ENCODE peak calls at places on chromosomes 13 and 19, in ten cellular contexts. One of them, this sample, is unnamed.

GRCh38 chr13:42539670-42540069 is 34.3 kb upstream of the TNFSF11 start:
- DNase-seq in NCI-H2081 treated with DMSO at 0.1 percent for 48 hours: no peak
- DNase-seq in fibroblast of mammary gland: peak
- DNase-seq in IMR-90: no peak
- DNase-seq in BJ: no peak
- DNase-seq in kidney tubule cell: peak
- DNase-seq in MM.1S: no peak
- DNase-seq in NAMALWA: no peak
- DNase-seq in adrenal gland: no peak
- DNase-seq in SHP77 treated with DMSO at 0.1 percent for 48 hours: no peak
- DNase-seq in this sample: no peak

GRCh38 chr19:8640402-8641004 is 10.1 kb downstream of the NFILZ start:
- DNase-seq in IMR-90: no peak
- DNase-seq in NCI-H2081 treated with DMSO at 0.1 percent for 48 hours: no peak
- DNase-seq in MM.1S: no peak
- DNase-seq in SHP77 treated with DMSO at 0.1 percent for 48 hours: no peak
- DNase-seq in NAMALWA: no peak
- DNase-seq in fibroblast of mammary gland: no peak
- DNase-seq in BJ: no peak
- DNase-seq in adrenal gland: peak
- DNase-seq in kidney tubule cell: no peak
- DNase-seq in this sample: no peak

GRCh38 chr13:27878274-27878673 is 41.5 kb upstream of the PDX1 start:
- DNase-seq in fibroblast of mammary gland: no peak
- DNase-seq in BJ: no peak
- DNase-seq in kidney tubule cell: no peak
- DNase-seq in NCI-H2081 treated with DMSO at 0.1 percent for 48 hours: no peak
- DNase-seq in IMR-90: no peak
- DNase-seq in adrenal gland: no peak
- DNase-seq in MM.1S: no peak
- DNase-seq in SHP77 treated with DMSO at 0.1 percent for 48 hours: no peak
- DNase-seq in NAMALWA: no peak
- DNase-seq in this sample: no peak

GRCh38 chr13:99385940-99386339 is 78.7 kb upstream of the GPR183 start:
- DNase-seq in fibroblast of mammary gland: no peak
- DNase-seq in IMR-90: no peak
- DNase-seq in SHP77 treated with DMSO at 0.1 percent for 48 hours: no peak
- DNase-seq in MM.1S: no peak
- DNase-seq in kidney tubule cell: no peak
- DNase-seq in NCI-H2081 treated with DMSO at 0.1 percent for 48 hours: no peak
- DNase-seq in adrenal gland: no peak
- DNase-seq in BJ: no peak
- DNase-seq in NAMALWA: no peak
- DNase-seq in this sample: no peak

GRCh38 chr13:110629735-110630134 is 14.4 kb downstream of the NAXD start:
- DNase-seq in adrenal gland: no peak
- DNase-seq in NAMALWA: no peak
- DNase-seq in NCI-H2081 treated with DMSO at 0.1 percent for 48 hours: no peak
- DNase-seq in SHP77 treated with DMSO at 0.1 percent for 48 hours: no peak
- DNase-seq in IMR-90: no peak
- DNase-seq in BJ: no peak
- DNase-seq in MM.1S: no peak
- DNase-seq in kidney tubule cell: no peak
- DNase-seq in fibroblast of mammary gland: peak
- DNase-seq in this sample: no peak

GRCh38 chr13:72151241-72151640 is 284.2 kb upstream of the DACH1 start:
- DNase-seq in IMR-90: no peak
- DNase-seq in MM.1S: no peak
- DNase-seq in NAMALWA: no peak
- DNase-seq in SHP77 treated with DMSO at 0.1 percent for 48 hours: no peak
- DNase-seq in NCI-H2081 treated with DMSO at 0.1 percent for 48 hours: no peak
- DNase-seq in kidney tubule cell: no peak
- DNase-seq in fibroblast of mammary gland: no peak
- DNase-seq in BJ: peak
- DNase-seq in adrenal gland: no peak
- DNase-seq in this sample: peak

GRCh38 chr19:2636897-2637683 is 65.4 kb downstream of the GNG7 start:
- DNase-seq in adrenal gland: peak
- DNase-seq in BJ: no peak
- DNase-seq in NCI-H2081 treated with DMSO at 0.1 percent for 48 hours: no peak
- DNase-seq in MM.1S: peak
- DNase-seq in IMR-90: peak
- DNase-seq in NAMALWA: peak
- DNase-seq in kidney tubule cell: peak
- DNase-seq in SHP77 treated with DMSO at 0.1 percent for 48 hours: no peak
- DNase-seq in fibroblast of mammary gland: peak
- DNase-seq in this sample: no peak

GRCh38 chr19:8075158-8076086 is 22.9 kb downstream of the CCL25 start:
- DNase-seq in IMR-90: no peak
- DNase-seq in NCI-H2081 treated with DMSO at 0.1 percent for 48 hours: no peak
- DNase-seq in MM.1S: no peak
- DNase-seq in kidney tubule cell: no peak
- DNase-seq in fibroblast of mammary gland: no peak
- DNase-seq in BJ: no peak
- DNase-seq in SHP77 treated with DMSO at 0.1 percent for 48 hours: no peak
- DNase-seq in adrenal gland: no peak
- DNase-seq in NAMALWA: no peak
- DNase-seq in this sample: no peak

GRCh38 chr19:7619671-7620441 is 9.5 kb downstream of the XAB2 start:
- DNase-seq in IMR-90: no peak
- DNase-seq in adrenal gland: no peak
- DNase-seq in kidney tubule cell: no peak
- DNase-seq in MM.1S: no peak
- DNase-seq in NCI-H2081 treated with DMSO at 0.1 percent for 48 hours: no peak
- DNase-seq in BJ: no peak
- DNase-seq in fibroblast of mammary gland: no peak
- DNase-seq in SHP77 treated with DMSO at 0.1 percent for 48 hours: no peak
- DNase-seq in NAMALWA: no peak
- DNase-seq in this sample: no peak

GRCh38 chr13:35164324-35164932 is 222.4 kb downstream of the NBEA start:
- DNase-seq in adrenal gland: no peak
- DNase-seq in kidney tubule cell: peak
- DNase-seq in MM.1S: peak
- DNase-seq in fibroblast of mammary gland: peak
- DNase-seq in NAMALWA: peak
- DNase-seq in NCI-H2081 treated with DMSO at 0.1 percent for 48 hours: peak
- DNase-seq in SHP77 treated with DMSO at 0.1 percent for 48 hours: peak
- DNase-seq in BJ: no peak
- DNase-seq in IMR-90: peak
- DNase-seq in this sample: no peak

GRCh38 chr13:71149498-71150363 is 717.3 kb downstream of the DACH1 start:
- DNase-seq in BJ: no peak
- DNase-seq in NCI-H2081 treated with DMSO at 0.1 percent for 48 hours: peak
- DNase-seq in MM.1S: no peak
- DNase-seq in fibroblast of mammary gland: no peak
- DNase-seq in kidney tubule cell: no peak
- DNase-seq in adrenal gland: no peak
- DNase-seq in NAMALWA: no peak
- DNase-seq in IMR-90: no peak
- DNase-seq in SHP77 treated with DMSO at 0.1 percent for 48 hours: peak
- DNase-seq in this sample: no peak

GRCh38 chr13:66887088-66887487 is 343.0 kb downstream of the PCDH9 start:
- DNase-seq in NCI-H2081 treated with DMSO at 0.1 percent for 48 hours: no peak
- DNase-seq in SHP77 treated with DMSO at 0.1 percent for 48 hours: peak
- DNase-seq in kidney tubule cell: peak
- DNase-seq in NAMALWA: peak
- DNase-seq in adrenal gland: no peak
- DNase-seq in BJ: peak
- DNase-seq in fibroblast of mammary gland: peak
- DNase-seq in MM.1S: no peak
- DNase-seq in IMR-90: peak
- DNase-seq in this sample: no peak

GRCh38 chr19:3606690-3607289 is at the start of gene TBXA2R:
- DNase-seq in IMR-90: peak
- DNase-seq in MM.1S: no peak
- DNase-seq in BJ: no peak
- DNase-seq in adrenal gland: peak
- DNase-seq in NCI-H2081 treated with DMSO at 0.1 percent for 48 hours: no peak
- DNase-seq in NAMALWA: peak
- DNase-seq in SHP77 treated with DMSO at 0.1 percent for 48 hours: no peak
- DNase-seq in fibroblast of mammary gland: peak
- DNase-seq in kidney tubule cell: peak
- DNase-seq in this sample: no peak